ENCODE peak calls at places on chromosomes 6 and 20, in eight cellular contexts. P is prostate gland, L is astrocyte, B is fibroblast of lung, G is ovary, I is AG04450, N is aorta, Y is H9. U is an unnamed sample. For H3K27me3, the result is how much of the 10 kb centered on the place peaks cover.

GRCh38 chr20:50302463-50303041 is 111.9 kb downstream of the CEBPB start:
- DNase-seq in L (peak), I (no peak), N (peak), Y (no peak), G (peak), B (peak), P (no peak), U (no peak)

GRCh38 chr6:152380993-152381898 is 255.9 kb downstream of the SYNE1 start:
- DNase-seq in P (peak), L (peak), Y (peak), G (peak), B (peak), I (peak), N (peak), U (peak)

GRCh38 chr6:111971866-111972532 is 81.9 kb upstream of the CCN6 start:
- DNase-seq in Y (no peak), L (peak), B (peak), I (no peak), G (no peak), N (no peak), P (no peak), U (no peak)

GRCh38 chr6:111663692-111664564 is 58.2 kb upstream of the TRAF3IP2 start:
- DNase-seq in G (peak), N (no peak), L (peak), I (no peak), B (peak), Y (peak), P (no peak), U (no peak)

GRCh38 chr6:43937236-43938177 is 167.5 kb downstream of the VEGFA start:
- DNase-seq in Y (peak), P (no peak), L (no peak), G (no peak), N (peak), B (no peak), I (no peak), U (no peak)

GRCh38 chr6:13273202-13273930 is 55.0 kb downstream of the TBC1D7 start:
- DNase-seq in P (no peak), N (no peak), B (peak), Y (no peak), I (no peak), L (peak), G (no peak), U (no peak)

GRCh38 chr6:15329154-15329781 is 83.4 kb downstream of the JARID2 start:
- DNase-seq in L (peak), G (no peak), N (no peak), P (no peak), Y (no peak), I (peak), B (peak), U (peak)

GRCh38 chr6:92910636-92911035 is 508.7 kb downstream of the EPHA7 start:
- DNase-seq in B (no peak), G (no peak), Y (no peak), N (no peak), P (no peak), L (no peak), I (no peak), U (no peak)

GRCh38 chr6:29892696-29893095 is 49.6 kb upstream of the HLA-A start:
- DNase-seq in B (no peak), L (no peak), G (no peak), N (no peak), P (no peak), Y (no peak), I (no peak), U (no peak)

GRCh38 chr6:73943401-73943800 is 247.4 kb downstream of the CD109 start:
- DNase-seq in G (no peak), Y (no peak), L (no peak), B (no peak), P (no peak), N (no peak), I (no peak), U (peak)

GRCh38 chr20:13455713-13456112 is 183.0 kb downstream of the TASP1 start:
- DNase-seq in Y (no peak), I (no peak), L (no peak), G (no peak), B (no peak), P (peak), N (no peak), U (no peak)

GRCh38 chr6:70391513-70391912 is 21.8 kb upstream of the FAM135A start:
- DNase-seq in G (no peak), B (no peak), N (no peak), Y (no peak), P (no peak), I (no peak), L (no peak), U (no peak)
- H3K27me3 ChIP-seq in G (under half), B (under half), N (under half), Y (under half), P (under half), I (under half), L (under half), U (under half)

GRCh38 chr6:384898-385297 is 6.7 kb upstream of the IRF4 start:
- DNase-seq in L (no peak), B (no peak), Y (no peak), P (no peak), N (no peak), G (no peak), I (no peak), U (no peak)
- H3K27me3 ChIP-seq in L (under half), B (under half), Y (under half), P (under half), N (under half), G (under half), I (under half), U (under half)

DNA sequence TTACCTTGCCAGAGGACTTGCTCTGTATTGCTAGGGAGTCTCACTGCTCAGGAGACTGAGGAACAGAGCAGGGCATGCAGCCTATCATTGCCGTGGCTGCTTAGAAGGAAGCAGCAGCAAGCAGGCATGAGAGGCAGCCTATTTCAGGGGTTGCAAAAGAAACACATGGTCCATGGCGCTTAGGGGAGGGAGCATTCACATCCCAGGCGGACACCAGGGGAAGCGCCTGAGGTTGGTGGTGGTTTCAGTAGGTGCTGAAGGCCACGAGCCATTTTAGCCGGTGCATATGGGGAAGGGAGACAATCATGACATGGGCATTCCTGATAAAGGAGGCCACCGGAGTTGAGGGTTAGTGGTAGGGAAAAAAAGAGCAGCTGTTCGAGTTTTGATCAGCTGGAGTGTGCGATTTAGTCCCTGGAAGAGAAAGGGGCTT is 20.9 kb downstream of the FARS2 start:
- DNase-seq in B (no peak), N (no peak), P (no peak), Y (no peak), I (no peak), G (no peak), L (no peak), U (no peak)
- H3K27me3 ChIP-seq in B (under half), N (under half), P (under half), Y (under half), I (under half), G (under half), L (under half), U (under half)

GRCh38 chr20:63292904-63293303 is at the start of gene COL20A1:
- DNase-seq in I (no peak), Y (no peak), B (no peak), P (no peak), G (no peak), L (no peak), N (no peak), U (no peak)

GRCh38 chr20:63293456-63293855 is 470 bp downstream of the COL20A1 start:
- DNase-seq in Y (no peak), I (no peak), G (no peak), P (no peak), L (no peak), N (no peak), B (no peak), U (no peak)

GRCh38 chr20:63294536-63294900 is 1.5 kb downstream of the COL20A1 start:
- DNase-seq in P (no peak), L (no peak), G (no peak), N (no peak), Y (no peak), I (no peak), B (no peak), U (no peak)

GRCh38 chr20:63295018-63295417 is 2.0 kb downstream of the COL20A1 start:
- DNase-seq in N (no peak), P (no peak), I (no peak), B (no peak), Y (no peak), L (no peak), G (no peak), U (no peak)

GRCh38 chr20:63293866-63294535 is 1.0 kb downstream of the COL20A1 start:
- DNase-seq in Y (no peak), N (no peak), L (no peak), G (no peak), P (no peak), I (no peak), B (no peak), U (no peak)
- H3K27me3 ChIP-seq in Y (under half), N (under half), L (under half), G (under half), P (under half), I (under half), B (under half), U (under half)

GRCh38 chr20:52747736-52748135 is 224.4 kb upstream of the TSHZ2 start:
- DNase-seq in N (no peak), L (peak), Y (peak), B (peak), P (no peak), I (no peak), G (no peak), U (no peak)
- H3K27me3 ChIP-seq in N (under half), L (under half), Y (under half), B (under half), P (under half), I (under half), G (under half), U (under half)

DNA sequence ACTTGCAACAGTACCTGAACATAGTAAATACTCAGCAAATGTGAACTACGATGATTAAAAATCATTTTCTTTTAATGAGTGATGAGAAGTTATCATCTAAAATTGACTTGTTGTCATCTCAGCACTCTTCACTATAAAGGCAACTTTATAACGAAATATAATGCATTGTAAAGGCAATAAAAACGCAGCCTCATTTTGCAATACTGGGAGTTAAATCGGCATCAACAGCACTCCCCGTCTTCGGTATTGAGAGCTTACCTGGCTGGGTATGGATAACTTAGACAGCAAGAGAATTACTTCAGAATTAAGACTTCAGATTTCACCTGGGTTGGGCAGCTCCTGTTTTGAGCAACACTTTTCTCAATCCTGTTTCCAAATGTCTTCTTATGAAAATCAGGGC is 20.8 kb downstream of the NKX2-2 start:
- DNase-seq in G (no peak), L (no peak), P (no peak), Y (no peak), I (no peak), B (no peak), N (no peak), U (no peak)
- H3K27me3 ChIP-seq in G (under half), L (under half), P (under half), Y (under half), I (under half), B (under half), N (under half), U (under half)